ENCODE peak calls at places on chromosomes 6 and 20, in six cellular contexts. One of them, this sample, is unnamed.

GRCh38 chr20:972256-972655 is 29.9 kb downstream of the RSPO4 start:
- ATAC-seq in activated naive CD4-positive, alpha-beta T cell treated with anti-CD3 and anti-CD28 coated beads, Interleukin-2, amount 50 U/mL, for 72 hours: no peak
- ATAC-seq in activated T-helper 17 cell treated with anti-CD3 and anti-CD28 coated beads, Interleukin-2, amount 50 U/mL, for 72 hours: no peak
- ATAC-seq in upper lobe of right lung: no peak
- ATAC-seq in mucosa of descending colon: no peak
- ATAC-seq in right cardiac atrium: no peak
- ATAC-seq in this sample: no peak

GRCh38 chr6:156427345-156427744 is 349.8 kb upstream of the ARID1B start:
- ATAC-seq in upper lobe of right lung: peak
- ATAC-seq in activated T-helper 17 cell treated with anti-CD3 and anti-CD28 coated beads, Interleukin-2, amount 50 U/mL, for 72 hours: peak
- ATAC-seq in mucosa of descending colon: peak
- ATAC-seq in activated naive CD4-positive, alpha-beta T cell treated with anti-CD3 and anti-CD28 coated beads, Interleukin-2, amount 50 U/mL, for 72 hours: peak
- ATAC-seq in right cardiac atrium: peak
- ATAC-seq in this sample: peak

GRCh38 chr6:148869589-148869988 is 122.8 kb downstream of the UST start:
- ATAC-seq in activated naive CD4-positive, alpha-beta T cell treated with anti-CD3 and anti-CD28 coated beads, Interleukin-2, amount 50 U/mL, for 72 hours: no peak
- ATAC-seq in activated T-helper 17 cell treated with anti-CD3 and anti-CD28 coated beads, Interleukin-2, amount 50 U/mL, for 72 hours: no peak
- ATAC-seq in upper lobe of right lung: no peak
- ATAC-seq in mucosa of descending colon: no peak
- ATAC-seq in right cardiac atrium: no peak
- ATAC-seq in this sample: peak

GRCh38 chr6:13831623-13832022 is 17.3 kb upstream of the MCUR1 start:
- ATAC-seq in activated naive CD4-positive, alpha-beta T cell treated with anti-CD3 and anti-CD28 coated beads, Interleukin-2, amount 50 U/mL, for 72 hours: no peak
- ATAC-seq in upper lobe of right lung: no peak
- ATAC-seq in activated T-helper 17 cell treated with anti-CD3 and anti-CD28 coated beads, Interleukin-2, amount 50 U/mL, for 72 hours: no peak
- ATAC-seq in mucosa of descending colon: no peak
- ATAC-seq in right cardiac atrium: peak
- ATAC-seq in this sample: no peak

GRCh38 chr20:33349493-33349892 is 51.8 kb downstream of the CDK5RAP1 start:
- ATAC-seq in mucosa of descending colon: no peak
- ATAC-seq in activated naive CD4-positive, alpha-beta T cell treated with anti-CD3 and anti-CD28 coated beads, Interleukin-2, amount 50 U/mL, for 72 hours: no peak
- ATAC-seq in right cardiac atrium: no peak
- ATAC-seq in upper lobe of right lung: no peak
- ATAC-seq in activated T-helper 17 cell treated with anti-CD3 and anti-CD28 coated beads, Interleukin-2, amount 50 U/mL, for 72 hours: no peak
- ATAC-seq in this sample: no peak

GRCh38 chr20:10185741-10186558 is 32.7 kb upstream of the SNAP25 start:
- ATAC-seq in upper lobe of right lung: peak
- ATAC-seq in mucosa of descending colon: peak
- ATAC-seq in right cardiac atrium: peak
- ATAC-seq in activated T-helper 17 cell treated with anti-CD3 and anti-CD28 coated beads, Interleukin-2, amount 50 U/mL, for 72 hours: no peak
- ATAC-seq in activated naive CD4-positive, alpha-beta T cell treated with anti-CD3 and anti-CD28 coated beads, Interleukin-2, amount 50 U/mL, for 72 hours: no peak
- ATAC-seq in this sample: peak

GRCh38 chr6:30441171-30441570 is 48.1 kb upstream of the HLA-E start:
- ATAC-seq in right cardiac atrium: no peak
- ATAC-seq in mucosa of descending colon: no peak
- ATAC-seq in upper lobe of right lung: no peak
- ATAC-seq in activated T-helper 17 cell treated with anti-CD3 and anti-CD28 coated beads, Interleukin-2, amount 50 U/mL, for 72 hours: peak
- ATAC-seq in activated naive CD4-positive, alpha-beta T cell treated with anti-CD3 and anti-CD28 coated beads, Interleukin-2, amount 50 U/mL, for 72 hours: peak
- ATAC-seq in this sample: peak

GRCh38 chr20:44526129-44526528 is 4.3 kb upstream of the SERINC3 start:
- ATAC-seq in activated naive CD4-positive, alpha-beta T cell treated with anti-CD3 and anti-CD28 coated beads, Interleukin-2, amount 50 U/mL, for 72 hours: no peak
- ATAC-seq in mucosa of descending colon: no peak
- ATAC-seq in right cardiac atrium: no peak
- ATAC-seq in activated T-helper 17 cell treated with anti-CD3 and anti-CD28 coated beads, Interleukin-2, amount 50 U/mL, for 72 hours: no peak
- ATAC-seq in upper lobe of right lung: no peak
- ATAC-seq in this sample: no peak

GRCh38 chr6:158225767-158226166 is 57.6 kb downstream of the GTF2H5 start:
- ATAC-seq in mucosa of descending colon: no peak
- ATAC-seq in activated T-helper 17 cell treated with anti-CD3 and anti-CD28 coated beads, Interleukin-2, amount 50 U/mL, for 72 hours: no peak
- ATAC-seq in right cardiac atrium: no peak
- ATAC-seq in activated naive CD4-positive, alpha-beta T cell treated with anti-CD3 and anti-CD28 coated beads, Interleukin-2, amount 50 U/mL, for 72 hours: no peak
- ATAC-seq in upper lobe of right lung: no peak
- ATAC-seq in this sample: no peak

GRCh38 chr6:69907981-69908498 is 41.7 kb downstream of the COL19A1 start:
- ATAC-seq in right cardiac atrium: no peak
- ATAC-seq in activated T-helper 17 cell treated with anti-CD3 and anti-CD28 coated beads, Interleukin-2, amount 50 U/mL, for 72 hours: no peak
- ATAC-seq in activated naive CD4-positive, alpha-beta T cell treated with anti-CD3 and anti-CD28 coated beads, Interleukin-2, amount 50 U/mL, for 72 hours: no peak
- ATAC-seq in upper lobe of right lung: no peak
- ATAC-seq in mucosa of descending colon: no peak
- ATAC-seq in this sample: no peak

GRCh38 chr6:43468748-43469681 is 8.4 kb upstream of the TJAP1 start:
- ATAC-seq in activated T-helper 17 cell treated with anti-CD3 and anti-CD28 coated beads, Interleukin-2, amount 50 U/mL, for 72 hours: no peak
- ATAC-seq in right cardiac atrium: peak
- ATAC-seq in upper lobe of right lung: no peak
- ATAC-seq in activated naive CD4-positive, alpha-beta T cell treated with anti-CD3 and anti-CD28 coated beads, Interleukin-2, amount 50 U/mL, for 72 hours: no peak
- ATAC-seq in mucosa of descending colon: no peak
- ATAC-seq in this sample: peak

GRCh38 chr20:444862-445426 is 17.4 kb downstream of the TBC1D20 start:
- ATAC-seq in upper lobe of right lung: no peak
- ATAC-seq in mucosa of descending colon: no peak
- ATAC-seq in right cardiac atrium: peak
- ATAC-seq in activated naive CD4-positive, alpha-beta T cell treated with anti-CD3 and anti-CD28 coated beads, Interleukin-2, amount 50 U/mL, for 72 hours: no peak
- ATAC-seq in activated T-helper 17 cell treated with anti-CD3 and anti-CD28 coated beads, Interleukin-2, amount 50 U/mL, for 72 hours: no peak
- ATAC-seq in this sample: no peak

GRCh38 chr6:17869010-17869752 is 118.3 kb downstream of the KIF13A start:
- ATAC-seq in right cardiac atrium: no peak
- ATAC-seq in activated naive CD4-positive, alpha-beta T cell treated with anti-CD3 and anti-CD28 coated beads, Interleukin-2, amount 50 U/mL, for 72 hours: no peak
- ATAC-seq in upper lobe of right lung: no peak
- ATAC-seq in mucosa of descending colon: no peak
- ATAC-seq in activated T-helper 17 cell treated with anti-CD3 and anti-CD28 coated beads, Interleukin-2, amount 50 U/mL, for 72 hours: no peak
- ATAC-seq in this sample: peak

GRCh38 chr6:112841553-112842337 is 494.6 kb downstream of the RFPL4B start:
- ATAC-seq in right cardiac atrium: no peak
- ATAC-seq in mucosa of descending colon: no peak
- ATAC-seq in upper lobe of right lung: no peak
- ATAC-seq in activated T-helper 17 cell treated with anti-CD3 and anti-CD28 coated beads, Interleukin-2, amount 50 U/mL, for 72 hours: no peak
- ATAC-seq in activated naive CD4-positive, alpha-beta T cell treated with anti-CD3 and anti-CD28 coated beads, Interleukin-2, amount 50 U/mL, for 72 hours: no peak
- ATAC-seq in this sample: no peak

GRCh38 chr6:89471287-89471867 is 38.4 kb downstream of the ANKRD6 start:
- ATAC-seq in mucosa of descending colon: no peak
- ATAC-seq in activated T-helper 17 cell treated with anti-CD3 and anti-CD28 coated beads, Interleukin-2, amount 50 U/mL, for 72 hours: no peak
- ATAC-seq in upper lobe of right lung: no peak
- ATAC-seq in right cardiac atrium: no peak
- ATAC-seq in activated naive CD4-positive, alpha-beta T cell treated with anti-CD3 and anti-CD28 coated beads, Interleukin-2, amount 50 U/mL, for 72 hours: no peak
- ATAC-seq in this sample: no peak

GRCh38 chr20:40251284-40251932 is 437.6 kb downstream of the MAFB start:
- ATAC-seq in upper lobe of right lung: peak
- ATAC-seq in mucosa of descending colon: peak
- ATAC-seq in activated T-helper 17 cell treated with anti-CD3 and anti-CD28 coated beads, Interleukin-2, amount 50 U/mL, for 72 hours: no peak
- ATAC-seq in right cardiac atrium: peak
- ATAC-seq in activated naive CD4-positive, alpha-beta T cell treated with anti-CD3 and anti-CD28 coated beads, Interleukin-2, amount 50 U/mL, for 72 hours: no peak
- ATAC-seq in this sample: no peak

GRCh38 chr6:159052720-159053119 is 7.9 kb upstream of the TAGAP start:
- ATAC-seq in upper lobe of right lung: no peak
- ATAC-seq in activated naive CD4-positive, alpha-beta T cell treated with anti-CD3 and anti-CD28 coated beads, Interleukin-2, amount 50 U/mL, for 72 hours: no peak
- ATAC-seq in right cardiac atrium: no peak
- ATAC-seq in activated T-helper 17 cell treated with anti-CD3 and anti-CD28 coated beads, Interleukin-2, amount 50 U/mL, for 72 hours: no peak
- ATAC-seq in mucosa of descending colon: no peak
- ATAC-seq in this sample: no peak

GRCh38 chr20:62721511-62722197 is 13.0 kb downstream of the NTSR1 start:
- ATAC-seq in activated naive CD4-positive, alpha-beta T cell treated with anti-CD3 and anti-CD28 coated beads, Interleukin-2, amount 50 U/mL, for 72 hours: peak
- ATAC-seq in activated T-helper 17 cell treated with anti-CD3 and anti-CD28 coated beads, Interleukin-2, amount 50 U/mL, for 72 hours: peak
- ATAC-seq in upper lobe of right lung: no peak
- ATAC-seq in right cardiac atrium: no peak
- ATAC-seq in mucosa of descending colon: no peak
- ATAC-seq in this sample: peak

GRCh38 chr6:129113637-129114036 is 230.7 kb downstream of the LAMA2 start:
- ATAC-seq in mucosa of descending colon: no peak
- ATAC-seq in upper lobe of right lung: no peak
- ATAC-seq in activated naive CD4-positive, alpha-beta T cell treated with anti-CD3 and anti-CD28 coated beads, Interleukin-2, amount 50 U/mL, for 72 hours: no peak
- ATAC-seq in activated T-helper 17 cell treated with anti-CD3 and anti-CD28 coated beads, Interleukin-2, amount 50 U/mL, for 72 hours: no peak
- ATAC-seq in right cardiac atrium: peak
- ATAC-seq in this sample: no peak

GRCh38 chr6:16239798-16240123 is 1.4 kb downstream of the GMPR start:
- ATAC-seq in right cardiac atrium: no peak
- ATAC-seq in activated naive CD4-positive, alpha-beta T cell treated with anti-CD3 and anti-CD28 coated beads, Interleukin-2, amount 50 U/mL, for 72 hours: no peak
- ATAC-seq in upper lobe of right lung: peak
- ATAC-seq in activated T-helper 17 cell treated with anti-CD3 and anti-CD28 coated beads, Interleukin-2, amount 50 U/mL, for 72 hours: no peak
- ATAC-seq in mucosa of descending colon: no peak
- ATAC-seq in this sample: no peak

GRCh38 chr6:164039954-164040375 is 625.4 kb downstream of the QKI start:
- ATAC-seq in activated naive CD4-positive, alpha-beta T cell treated with anti-CD3 and anti-CD28 coated beads, Interleukin-2, amount 50 U/mL, for 72 hours: peak
- ATAC-seq in upper lobe of right lung: peak
- ATAC-seq in activated T-helper 17 cell treated with anti-CD3 and anti-CD28 coated beads, Interleukin-2, amount 50 U/mL, for 72 hours: peak
- ATAC-seq in mucosa of descending colon: peak
- ATAC-seq in right cardiac atrium: peak
- ATAC-seq in this sample: peak

GRCh38 chr20:45402946-45403345 is 5.1 kb upstream of the DBNDD2 start:
- ATAC-seq in activated naive CD4-positive, alpha-beta T cell treated with anti-CD3 and anti-CD28 coated beads, Interleukin-2, amount 50 U/mL, for 72 hours: no peak
- ATAC-seq in right cardiac atrium: no peak
- ATAC-seq in mucosa of descending colon: no peak
- ATAC-seq in upper lobe of right lung: no peak
- ATAC-seq in activated T-helper 17 cell treated with anti-CD3 and anti-CD28 coated beads, Interleukin-2, amount 50 U/mL, for 72 hours: no peak
- ATAC-seq in this sample: no peak

GRCh38 chr6:113625850-113626249 is 231.3 kb upstream of the MARCKS start:
- ATAC-seq in right cardiac atrium: no peak
- ATAC-seq in activated naive CD4-positive, alpha-beta T cell treated with anti-CD3 and anti-CD28 coated beads, Interleukin-2, amount 50 U/mL, for 72 hours: peak
- ATAC-seq in mucosa of descending colon: no peak
- ATAC-seq in upper lobe of right lung: no peak
- ATAC-seq in activated T-helper 17 cell treated with anti-CD3 and anti-CD28 coated beads, Interleukin-2, amount 50 U/mL, for 72 hours: peak
- ATAC-seq in this sample: no peak

GRCh38 chr6:25239059-25239458 is 40.1 kb upstream of the CARMIL1 start:
- ATAC-seq in right cardiac atrium: no peak
- ATAC-seq in activated T-helper 17 cell treated with anti-CD3 and anti-CD28 coated beads, Interleukin-2, amount 50 U/mL, for 72 hours: no peak
- ATAC-seq in upper lobe of right lung: no peak
- ATAC-seq in mucosa of descending colon: no peak
- ATAC-seq in activated naive CD4-positive, alpha-beta T cell treated with anti-CD3 and anti-CD28 coated beads, Interleukin-2, amount 50 U/mL, for 72 hours: no peak
- ATAC-seq in this sample: no peak

GRCh38 chr6:166502453-166502852 is 84.0 kb downstream of the RAMACL start:
- ATAC-seq in right cardiac atrium: no peak
- ATAC-seq in mucosa of descending colon: no peak
- ATAC-seq in upper lobe of right lung: no peak
- ATAC-seq in activated T-helper 17 cell treated with anti-CD3 and anti-CD28 coated beads, Interleukin-2, amount 50 U/mL, for 72 hours: no peak
- ATAC-seq in activated naive CD4-positive, alpha-beta T cell treated with anti-CD3 and anti-CD28 coated beads, Interleukin-2, amount 50 U/mL, for 72 hours: no peak
- ATAC-seq in this sample: no peak

GRCh38 chr6:1424306-1424927 is 35.0 kb downstream of the FOXF2 start:
- ATAC-seq in activated T-helper 17 cell treated with anti-CD3 and anti-CD28 coated beads, Interleukin-2, amount 50 U/mL, for 72 hours: peak
- ATAC-seq in right cardiac atrium: no peak
- ATAC-seq in upper lobe of right lung: peak
- ATAC-seq in mucosa of descending colon: peak
- ATAC-seq in activated naive CD4-positive, alpha-beta T cell treated with anti-CD3 and anti-CD28 coated beads, Interleukin-2, amount 50 U/mL, for 72 hours: peak
- ATAC-seq in this sample: peak

GRCh38 chr6:10373642-10374359 is 41.1 kb downstream of the TFAP2A start:
- ATAC-seq in activated naive CD4-positive, alpha-beta T cell treated with anti-CD3 and anti-CD28 coated beads, Interleukin-2, amount 50 U/mL, for 72 hours: no peak
- ATAC-seq in activated T-helper 17 cell treated with anti-CD3 and anti-CD28 coated beads, Interleukin-2, amount 50 U/mL, for 72 hours: no peak
- ATAC-seq in upper lobe of right lung: no peak
- ATAC-seq in right cardiac atrium: no peak
- ATAC-seq in mucosa of descending colon: no peak
- ATAC-seq in this sample: no peak

GRCh38 chr6:157520117-157520406 is 139.1 kb downstream of the ZDHHC14 start:
- ATAC-seq in mucosa of descending colon: no peak
- ATAC-seq in upper lobe of right lung: no peak
- ATAC-seq in activated naive CD4-positive, alpha-beta T cell treated with anti-CD3 and anti-CD28 coated beads, Interleukin-2, amount 50 U/mL, for 72 hours: no peak
- ATAC-seq in activated T-helper 17 cell treated with anti-CD3 and anti-CD28 coated beads, Interleukin-2, amount 50 U/mL, for 72 hours: no peak
- ATAC-seq in right cardiac atrium: no peak
- ATAC-seq in this sample: no peak

GRCh38 chr20:46350201-46350985 is 42.1 kb upstream of the CDH22 start:
- ATAC-seq in upper lobe of right lung: no peak
- ATAC-seq in activated naive CD4-positive, alpha-beta T cell treated with anti-CD3 and anti-CD28 coated beads, Interleukin-2, amount 50 U/mL, for 72 hours: peak
- ATAC-seq in mucosa of descending colon: peak
- ATAC-seq in activated T-helper 17 cell treated with anti-CD3 and anti-CD28 coated beads, Interleukin-2, amount 50 U/mL, for 72 hours: peak
- ATAC-seq in right cardiac atrium: no peak
- ATAC-seq in this sample: no peak

GRCh38 chr6:36129889-36130671 is at the start of gene MAPK13:
- ATAC-seq in upper lobe of right lung: peak
- ATAC-seq in activated naive CD4-positive, alpha-beta T cell treated with anti-CD3 and anti-CD28 coated beads, Interleukin-2, amount 50 U/mL, for 72 hours: peak
- ATAC-seq in activated T-helper 17 cell treated with anti-CD3 and anti-CD28 coated beads, Interleukin-2, amount 50 U/mL, for 72 hours: peak
- ATAC-seq in right cardiac atrium: no peak
- ATAC-seq in mucosa of descending colon: peak
- ATAC-seq in this sample: peak